ENCODE peak calls at places on chromosomes 6 and 20, in nine cellular contexts. M is GM06990; E is NCI-H1930; C is adrenal gland; W is activated CD4-positive, alpha-beta T cell treated with anti-CD3 and anti-CD28 coated beads, Interleukin-2, amount 50 U/mL, for 48 hours; Z is EL; D is epithelial cell of proximal tubule; A is stimulated activated CD8-positive, alpha-beta memory T cell treated with anti-CD3 and anti-CD28 coated beads, Interleukin-15, amount 100 ng/mL, for 24 hours; Q is psoas muscle. Y is an unnamed sample.

GRCh38 chr6:44851176-44851575 is 463.7 kb downstream of the CDC5L start:
- DNase-seq in Q (no peak), M (no peak), E (no peak), Z (no peak), D (no peak), C (no peak), W (no peak), A (no peak), Y (no peak)

GRCh38 chr6:112433457-112433856 is 86.3 kb downstream of the RFPL4B start:
- DNase-seq in Q (no peak), A (no peak), D (no peak), Z (no peak), E (peak; percentile 45), C (no peak), W (no peak), M (no peak), Y (no peak)

GRCh38 chr6:78010130-78010529 is 357.3 kb downstream of the MEI4 start:
- DNase-seq in W (no peak), Z (no peak), M (no peak), C (no peak), E (no peak), Q (no peak), D (no peak), A (no peak), Y (no peak)

GRCh38 chr6:10633216-10633615 is 61.2 kb downstream of the C6orf52 start:
- DNase-seq in C (no peak), D (peak; percentile 88), Q (no peak), Z (peak; percentile 90), A (no peak), W (no peak), E (no peak), M (peak; percentile 30), Y (no peak)

GRCh38 chr6:123189805-123190204 is 193.8 kb downstream of the CLVS2 start:
- DNase-seq in C (no peak), E (no peak), W (no peak), M (no peak), Q (no peak), D (no peak), Z (no peak), A (no peak), Y (no peak)

GRCh38 chr6:220736-221475 is 71.4 kb upstream of the DUSP22 start:
- DNase-seq in C (no peak), D (no peak), Q (no peak), M (no peak), E (no peak), A (no peak), W (no peak), Z (peak; percentile 56), Y (no peak)

GRCh38 chr6:35730745-35731413 is 6.0 kb upstream of the ARMC12 start:
- DNase-seq in C (no peak), Z (no peak), Q (no peak), E (no peak), W (no peak), D (no peak), M (no peak), A (no peak), Y (peak; percentile 66)

GRCh38 chr20:24942679-24943078 is 6.4 kb upstream of the CST7 start:
- DNase-seq in Z (no peak), A (no peak), E (no peak), W (no peak), C (no peak), M (no peak), D (no peak), Q (no peak), Y (no peak)

GRCh38 chr6:11969092-11969491 is 43.0 kb upstream of the HIVEP1 start:
- DNase-seq in Z (peak; percentile 10), D (no peak), E (no peak), W (no peak), A (no peak), Q (no peak), M (no peak), C (peak; percentile 48), Y (no peak)

GRCh38 chr6:129186988-129187387 is 304.1 kb downstream of the LAMA2 start:
- DNase-seq in Q (no peak), Z (peak; percentile 87), A (no peak), W (no peak), M (no peak), C (no peak), E (no peak), D (peak; percentile 38), Y (no peak)

GRCh38 chr6:118400582-118400981 is 147.5 kb upstream of the PLN start:
- DNase-seq in M (no peak), Q (no peak), C (no peak), W (no peak), E (no peak), D (no peak), Z (no peak), A (no peak), Y (no peak)

GRCh38 chr6:53359843-53360834 is 11.4 kb upstream of the ELOVL5 start:
- DNase-seq in W (no peak), Q (no peak), Z (peak; percentile 18), C (peak; percentile 58), D (no peak), E (no peak), A (no peak), M (no peak), Y (no peak)

GRCh38 chr6:109523478-109523877 is 40.5 kb upstream of the ZBTB24 start:
- DNase-seq in W (no peak), E (no peak), Q (no peak), A (no peak), Z (peak; percentile 59), C (peak; percentile 25), D (no peak), M (no peak), Y (no peak)

GRCh38 chr6:69868961-69869360 is 2.6 kb downstream of the COL19A1 start:
- DNase-seq in C (no peak), A (no peak), Z (no peak), W (no peak), M (no peak), E (no peak), Q (no peak), D (no peak), Y (no peak)

GRCh38 chr20:31572042-31572700 is 32.9 kb upstream of the ID1 start:
- DNase-seq in C (no peak), M (no peak), Z (no peak), D (no peak), A (no peak), W (no peak), Q (no peak), E (peak; percentile 69), Y (no peak)

GRCh38 chr6:18507018-18507415 is 119.9 kb downstream of the RNF144B start:
- DNase-seq in D (no peak), W (no peak), C (no peak), Q (no peak), E (no peak), A (no peak), M (no peak), Z (no peak), Y (no peak)

GRCh38 chr20:47927385-47927851 is 142.1 kb upstream of the SULF2 start:
- DNase-seq in M (no peak), E (no peak), Z (peak; percentile 40), A (no peak), Q (no peak), D (no peak), W (no peak), C (no peak), Y (no peak)

GRCh38 chr6:75618437-75618836 is 16.8 kb downstream of the SENP6 start:
- DNase-seq in A (no peak), W (no peak), C (no peak), Q (no peak), D (no peak), M (no peak), Z (no peak), E (no peak), Y (no peak)

GRCh38 chr6:90286884-90287488 is 9.7 kb downstream of the BACH2 start:
- DNase-seq in D (no peak), M (no peak), Q (no peak), A (no peak), W (peak; percentile 84), C (peak; percentile 37), Z (peak; percentile 38), E (peak; percentile 21), Y (peak; percentile 62)

GRCh38 chr6:45513331-45513730 is 135.6 kb upstream of the SUPT3H start:
- DNase-seq in M (no peak), A (no peak), D (no peak), Z (no peak), Q (no peak), C (no peak), W (no peak), E (no peak), Y (no peak)

GRCh38 chr20:59583428-59584277 is 20.7 kb upstream of the PHACTR3 start:
- DNase-seq in C (peak; percentile 30), E (no peak), W (no peak), A (no peak), D (no peak), Z (no peak), M (no peak), Q (peak; percentile 53), Y (peak; percentile 43)